ENCODE peak calls at places on chromosomes 6 and 20, in four cellular contexts. G, U, B and F are unnamed samples.

GRCh38 chr6:12482386-12482785 is 192.2 kb downstream of the EDN1 start:
- DNase-seq in U (no peak), G (no peak), B (no peak), F (no peak)

GRCh38 chr20:35319206-35320197 is 27.3 kb upstream of the FAM83C start:
- DNase-seq in G (peak), U (no peak), B (no peak), F (no peak)

GRCh38 chr20:62362991-62363919 is 3.9 kb downstream of the LAMA5 start:
- DNase-seq in B (no peak), G (no peak), U (no peak), F (no peak)

GRCh38 chr6:139152892-139153271 is 18.0 kb downstream of the HECA start:
- DNase-seq in B (no peak), U (no peak), G (peak), F (no peak)

GRCh38 chr20:15599961-15600360 is 973.3 kb downstream of the KIF16B start:
- DNase-seq in B (no peak), G (no peak), U (no peak), F (no peak)

GRCh38 chr6:39942903-39943580 is 8.8 kb upstream of the MOCS1 start:
- DNase-seq in G (no peak), U (no peak), B (no peak), F (no peak)

GRCh38 chr6:25066593-25066992 is 130.8 kb upstream of the RIPOR2 start:
- DNase-seq in U (no peak), G (peak), B (no peak), F (no peak)

GRCh38 chr6:75934643-75935472 is 137.6 kb downstream of the IMPG1 start:
- DNase-seq in G (peak), B (peak), U (peak), F (peak)

GRCh38 chr6:36627801-36628246 is 33.7 kb downstream of the SRSF3 start:
- DNase-seq in B (no peak), G (peak), U (no peak), F (no peak)

GRCh38 chr6:79399499-79399898 is 137.7 kb downstream of the LCA5 start:
- DNase-seq in U (no peak), G (no peak), B (no peak), F (no peak)

GRCh38 chr20:51692806-51693400 is 75.3 kb downstream of the ATP9A start:
- DNase-seq in G (no peak), U (no peak), B (no peak), F (no peak)